ENCODE peak calls at places on chromosomes 1 and 21, in eight cellular contexts. K is neural crest cell; T is activated CD8-positive, alpha-beta T cell treated with anti-CD3 and anti-CD28 coated beads for 36 hours; U is GM12865; Z is bronchial epithelial cell; X is Caco-2; W is activated B cell treated with CpG ODN at 0.5 μM for 24 hours; M is WTC11. Y is an unnamed sample.

GRCh38 chr1:117683571-117684285 is 77.9 kb downstream of the TENT5C start:
- DNase-seq in T (no peak), X (no peak), K (no peak), U (no peak), W (no peak), M (no peak), Z (no peak), Y (no peak)

GRCh38 chr1:226716577-226716976 is 22.5 kb downstream of the ITPKB start:
- DNase-seq in U (no peak), Z (no peak), M (no peak), T (no peak), W (no peak), K (no peak), X (no peak), Y (no peak)

GRCh38 chr1:244291171-244291866 is 160.4 kb downstream of the ADSS2 start:
- DNase-seq in T (no peak), K (no peak), Z (no peak), U (no peak), X (no peak), M (no peak), W (no peak), Y (no peak)

GRCh38 chr1:48048064-48048463 is 50.9 kb upstream of the TRABD2B start:
- DNase-seq in W (no peak), M (no peak), K (no peak), X (no peak), U (no peak), T (no peak), Z (peak), Y (no peak)

GRCh38 chr1:38092256-38092655 is 45.7 kb upstream of the POU3F1 start:
- DNase-seq in U (no peak), M (no peak), T (no peak), Z (no peak), W (no peak), X (no peak), K (no peak), Y (no peak)

GRCh38 chr1:180185971-180186645 is 31.4 kb downstream of the QSOX1 start:
- DNase-seq in U (no peak), X (no peak), T (no peak), M (no peak), W (no peak), Z (no peak), K (no peak), Y (no peak)

GRCh38 chr21:41610042-41610839 is 102.3 kb upstream of the TMPRSS2 start:
- DNase-seq in M (peak), Z (peak), W (no peak), T (peak), K (peak), U (peak), X (peak), Y (peak)

GRCh38 chr1:60911980-60912692 is 170.2 kb upstream of the NFIA start:
- DNase-seq in U (no peak), M (peak), Z (no peak), X (no peak), K (no peak), T (no peak), W (no peak), Y (no peak)

GRCh38 chr21:28099296-28099695 is 893.4 kb downstream of the LTN1 start:
- DNase-seq in U (no peak), K (no peak), Z (no peak), T (no peak), X (no peak), W (no peak), M (no peak), Y (no peak)

GRCh38 chr1:25738507-25738906 is 61.5 kb upstream of the SELENON start:
- DNase-seq in W (no peak), M (no peak), U (no peak), X (no peak), T (no peak), K (no peak), Z (no peak), Y (no peak)

GRCh38 chr1:196209983-196210382 is 398.3 kb downstream of the KCNT2 start:
- DNase-seq in T (no peak), X (no peak), M (no peak), K (no peak), Z (no peak), W (no peak), U (no peak), Y (no peak)

GRCh38 chr1:51000160-51000559 is 30.1 kb downstream of the CDKN2C start:
- DNase-seq in U (peak), T (no peak), Z (no peak), M (no peak), K (no peak), X (no peak), W (no peak), Y (no peak)

GRCh38 chr21:29775462-29775861 is 164.3 kb downstream of the GRIK1 start:
- DNase-seq in U (no peak), T (no peak), M (no peak), X (no peak), Z (no peak), W (no peak), K (no peak), Y (no peak)

GRCh38 chr1:192709544-192709943 is 73.6 kb downstream of the RGS13 start:
- DNase-seq in W (no peak), M (no peak), Z (no peak), U (no peak), X (no peak), K (peak), T (no peak), Y (no peak)

GRCh38 chr1:42845193-42845592 is 1.2 kb upstream of the ZNF691 start:
- DNase-seq in U (no peak), K (no peak), W (no peak), T (no peak), M (no peak), Z (no peak), X (no peak), Y (no peak)

GRCh38 chr1:153518562-153518961 is 17.2 kb downstream of the S100A6 start:
- DNase-seq in M (no peak), Z (no peak), T (no peak), X (no peak), W (no peak), U (no peak), K (no peak), Y (no peak)

GRCh38 chr21:42269382-42269781 is 45.8 kb downstream of the TFF3 start:
- DNase-seq in T (no peak), M (no peak), U (no peak), K (no peak), W (no peak), X (no peak), Z (no peak), Y (no peak)

GRCh38 chr1:57450981-57451380 is 27.1 kb upstream of the DAB1 start:
- DNase-seq in K (no peak), Z (no peak), T (no peak), W (no peak), X (no peak), M (peak), U (no peak), Y (no peak)

GRCh38 chr1:28553229-28553930 is 495 bp downstream of the TRNAU1AP start:
- DNase-seq in W (no peak), T (peak), U (peak), Z (peak), K (no peak), X (no peak), M (peak), Y (peak)

GRCh38 chr1:13543927-13544556 is 30.2 kb upstream of the LRRC38 start:
- DNase-seq in W (no peak), U (no peak), X (no peak), M (peak), K (peak), T (no peak), Z (peak), Y (no peak)

GRCh38 chr1:190373705-190374336 is 103.8 kb downstream of the BRINP3 start:
- DNase-seq in X (no peak), W (no peak), M (no peak), K (no peak), U (peak), T (no peak), Z (peak), Y (no peak)
- TF ChIP-seq CTCF in X (peak), W (no peak), M (peak), K (peak), U (peak), T (no peak), Z (peak), Y (peak)

DNA sequence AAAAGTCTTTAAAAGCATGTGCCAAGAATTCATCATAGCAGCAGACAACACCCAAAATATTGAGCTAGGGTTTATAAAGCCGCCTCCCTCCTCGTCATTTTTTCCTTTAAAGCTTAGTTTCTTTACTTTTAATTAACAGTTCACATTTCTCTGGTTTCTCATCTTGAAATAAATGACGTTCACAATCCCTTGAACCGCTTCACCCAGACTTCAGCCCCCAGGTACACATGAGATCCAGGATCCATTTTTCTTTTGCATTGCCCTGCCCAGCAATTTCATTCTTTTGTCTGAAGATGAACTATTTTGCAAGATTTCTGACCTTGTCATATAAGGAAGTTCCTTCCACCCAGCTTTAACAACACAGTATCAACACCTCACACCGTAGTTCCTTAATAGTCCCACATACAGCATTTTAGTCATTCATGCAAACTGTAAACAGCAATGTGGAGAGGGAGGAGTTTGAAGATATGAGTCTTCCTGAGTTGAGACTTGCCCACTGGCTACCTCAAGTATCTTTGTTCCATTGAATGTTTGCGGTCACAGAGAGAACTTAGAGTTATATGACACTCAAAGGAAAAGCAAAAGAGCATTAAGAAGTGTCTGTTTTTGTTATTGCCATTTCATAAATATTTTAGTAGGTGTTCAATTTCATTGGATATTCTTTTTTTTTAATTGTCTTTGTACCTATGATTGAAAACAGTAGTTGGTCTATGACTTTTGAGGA is 35.3 kb upstream of the CACYBP start:
- DNase-seq in W (no peak), K (no peak), U (peak), T (peak), X (no peak), Z (peak), M (no peak), Y (no peak)
- TF ChIP-seq CTCF in W (no peak), K (no peak), U (no peak), T (no peak), X (no peak), Z (no peak), M (no peak), Y (no peak)

GRCh38 chr1:214448536-214448935 is 102.9 kb downstream of the PTPN14 start:
- DNase-seq in T (no peak), X (no peak), Z (no peak), U (no peak), K (no peak), M (no peak), W (no peak), Y (no peak)
- TF ChIP-seq CTCF in T (no peak), X (no peak), Z (no peak), U (no peak), K (no peak), M (no peak), W (no peak), Y (no peak)

GRCh38 chr1:237895630-237896029 is 4.9 kb upstream of the ZP4 start:
- DNase-seq in T (no peak), U (no peak), M (no peak), Z (no peak), K (no peak), X (no peak), W (no peak), Y (no peak)

GRCh38 chr1:237903961-237904360 is 13.2 kb upstream of the ZP4 start:
- DNase-seq in W (no peak), K (no peak), X (no peak), T (no peak), U (no peak), Z (no peak), M (no peak), Y (no peak)

GRCh38 chr1:237901284-237901870 is 10.7 kb upstream of the ZP4 start:
- DNase-seq in Z (peak), U (peak), K (no peak), X (no peak), T (peak), M (peak), W (no peak), Y (no peak)
- TF ChIP-seq CTCF in Z (peak), U (peak), K (peak), X (peak), T (peak), M (peak), W (no peak), Y (peak)

GRCh38 chr1:53577141-53578100 is 118.2 kb downstream of the DMRTB1 start:
- DNase-seq in K (no peak), T (no peak), Z (no peak), X (peak), M (peak), W (no peak), U (no peak), Y (peak)
- TF ChIP-seq CTCF in K (no peak), T (no peak), Z (no peak), X (no peak), M (no peak), W (no peak), U (no peak), Y (no peak)

DNA sequence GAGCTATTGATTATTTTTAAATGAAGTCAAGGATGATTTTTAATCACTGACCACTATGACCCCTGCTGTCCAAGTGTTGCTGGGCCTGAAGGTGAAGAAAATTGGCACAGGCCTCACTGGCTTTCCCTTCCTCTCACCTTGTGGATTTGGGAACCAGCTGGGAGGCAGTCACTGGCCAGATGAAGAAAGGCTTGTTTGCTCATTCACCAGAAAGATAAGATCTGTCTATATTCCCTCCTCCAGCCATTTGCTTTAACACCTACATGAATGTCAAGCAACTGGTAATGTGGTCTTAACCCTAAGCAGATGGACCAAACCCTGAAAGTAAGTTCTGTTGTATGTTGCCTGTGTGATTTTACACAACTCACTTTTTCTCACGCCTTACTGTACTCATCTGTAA is 10.3 kb upstream of the SRRM1 start:
- DNase-seq in Z (no peak), K (no peak), X (no peak), W (no peak), U (no peak), T (no peak), M (no peak), Y (no peak)
- TF ChIP-seq CTCF in Z (no peak), K (no peak), X (no peak), W (no peak), U (no peak), T (no peak), M (no peak), Y (no peak)

GRCh38 chr1:107073493-107073892 is 17.0 kb downstream of the PRMT6 start:
- DNase-seq in X (no peak), U (no peak), T (no peak), Z (no peak), W (no peak), K (no peak), M (no peak), Y (no peak)

GRCh38 chr1:107081102-107081501 is 24.6 kb downstream of the PRMT6 start:
- DNase-seq in X (no peak), K (no peak), W (no peak), T (no peak), M (no peak), Z (no peak), U (no peak), Y (no peak)

DNA sequence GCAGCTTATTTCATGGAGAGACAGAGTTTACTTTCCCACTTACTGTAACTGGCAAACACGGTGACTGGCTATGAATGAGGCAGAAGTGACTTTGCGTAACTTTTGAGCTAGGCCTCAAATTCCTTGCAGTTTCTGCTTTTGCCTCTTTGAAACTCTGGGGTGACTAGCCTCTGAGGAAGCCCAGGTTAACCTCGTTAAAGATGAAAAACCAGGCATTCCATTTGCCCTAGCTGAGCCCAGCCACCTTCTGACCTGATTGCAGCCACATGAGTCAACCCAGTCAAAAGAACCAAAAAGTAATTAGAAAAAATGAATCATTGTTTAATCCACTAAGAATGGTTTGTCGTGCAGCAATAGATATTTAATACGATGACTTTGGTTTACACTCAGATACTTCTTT is 20.4 kb downstream of the PRMT6 start:
- DNase-seq in W (no peak), Z (peak), K (no peak), M (no peak), X (no peak), T (no peak), U (no peak), Y (no peak)
- TF ChIP-seq CTCF in W (no peak), Z (no peak), K (no peak), M (no peak), X (no peak), T (no peak), U (no peak), Y (no peak)

Y was measured in mesothelial cell of epicardium.